ENCODE peak calls at places on chromosomes 12 and 14, in seven cellular contexts. Y, V, F, E, I, O and Q are unnamed samples.

GRCh38 chr14:31029016-31029970 is 3.1 kb upstream of the STRN3 start:
- DNase-seq in Y (no peak), V (no peak), F (no peak), E (no peak), I (peak), O (no peak), Q (no peak)

GRCh38 chr12:31246470-31246850 is 79.5 kb downstream of the SINHCAF start:
- DNase-seq in Y (no peak), V (no peak), F (no peak), E (no peak), I (no peak), O (no peak), Q (no peak)

GRCh38 chr12:94297325-94297724 is 148.9 kb downstream of the PLXNC1 start:
- DNase-seq in Y (no peak), V (no peak), F (no peak), E (no peak), I (no peak), O (no peak), Q (no peak)

GRCh38 chr12:52004042-52004648 is 2.6 kb upstream of the TAMALIN start:
- DNase-seq in Y (no peak), V (peak), F (peak), E (peak), I (peak), O (no peak), Q (no peak)

GRCh38 chr14:33978892-33979612 is 28.2 kb upstream of the EGLN3 start:
- DNase-seq in Y (no peak), V (no peak), F (no peak), E (no peak), I (no peak), O (no peak), Q (no peak)

GRCh38 chr14:34098045-34098984 is 147.4 kb upstream of the EGLN3 start:
- DNase-seq in Y (no peak), V (no peak), F (no peak), E (peak), I (peak), O (peak), Q (no peak)

GRCh38 chr12:4506870-4507269 is 31.8 kb upstream of the RAD51AP1 start:
- DNase-seq in Y (no peak), V (no peak), F (no peak), E (no peak), I (no peak), O (peak), Q (no peak)

GRCh38 chr14:89378119-89378518 is 38.9 kb downstream of the FOXN3 start:
- DNase-seq in Y (no peak), V (no peak), F (no peak), E (no peak), I (no peak), O (no peak), Q (peak)

GRCh38 chr12:90940872-90941499 is 14.0 kb downstream of the CCER1 start:
- DNase-seq in Y (no peak), V (no peak), F (peak), E (no peak), I (no peak), O (no peak), Q (no peak)

GRCh38 chr12:117674313-117674712 is 294.5 kb downstream of the KSR2 start:
- DNase-seq in Y (no peak), V (no peak), F (no peak), E (no peak), I (no peak), O (no peak), Q (no peak)

GRCh38 chr14:37172024-37172869 is at the start of gene SLC25A21:
- DNase-seq in Y (no peak), V (peak), F (peak), E (peak), I (peak), O (no peak), Q (peak)

GRCh38 chr14:79510659-79511058 is 700.6 kb downstream of the DIO2 start:
- DNase-seq in Y (no peak), V (no peak), F (no peak), E (no peak), I (no peak), O (no peak), Q (peak)

GRCh38 chr14:49946320-49947141 is 53.6 kb downstream of the ARF6 start:
- DNase-seq in Y (peak), V (no peak), F (peak), E (no peak), I (peak), O (no peak), Q (no peak)

GRCh38 chr12:122356192-122356635 is 66.3 kb downstream of the CLIP1 start:
- DNase-seq in Y (peak), V (no peak), F (peak), E (no peak), I (peak), O (peak), Q (no peak)